ENCODE peak calls at places on chromosomes 13 and 19, in nine cellular contexts. L is GM23338, A is stomach, S is suprapubic skin, E is transverse colon, Y is K562, P is HCT116, H is breast epithelium, M is H1. V is an unnamed sample.

GRCh38 chr19:17081672-17082630 is 6.4 kb downstream of the MYO9B start:
- DNase-seq in Y (no peak), E (no peak), S (no peak), P (no peak), A (no peak), M (no peak), L (no peak), H (no peak), V (no peak)

GRCh38 chr13:80388506-80388905 is 47.6 kb upstream of the SPRY2 start:
- DNase-seq in L (no peak), E (no peak), H (no peak), Y (no peak), S (no peak), P (no peak), A (no peak), M (no peak), V (no peak)

GRCh38 chr13:113413178-113413897 is 40.0 kb downstream of the ADPRHL1 start:
- DNase-seq in S (no peak), L (no peak), H (no peak), Y (no peak), M (no peak), A (no peak), E (no peak), P (no peak), V (no peak)

GRCh38 chr13:59111711-59112110 is 1052.0 kb downstream of the DIAPH3 start:
- DNase-seq in P (no peak), L (no peak), A (no peak), H (no peak), Y (no peak), S (no peak), E (no peak), M (no peak), V (no peak)

GRCh38 chr19:43739836-43740235 is 14.9 kb downstream of the SMG9 start:
- DNase-seq in A (peak; percentile 67), M (no peak), H (peak; percentile 62), Y (no peak), S (no peak), P (no peak), L (no peak), E (peak; percentile 87), V (no peak)

GRCh38 chr19:16820056-16820455 is 9.1 kb upstream of the SIN3B start:
- DNase-seq in M (no peak), A (no peak), P (no peak), L (no peak), S (no peak), H (no peak), E (no peak), Y (no peak), V (no peak)

GRCh38 chr19:33402421-33403220 is 29.1 kb downstream of the CEBPG start:
- DNase-seq in A (no peak), L (no peak), H (peak; percentile 38), P (no peak), M (no peak), Y (no peak), E (peak; percentile 38), S (no peak), V (no peak)

GRCh38 chr19:19026299-19026971 is 6.9 kb downstream of the SUGP2 start:
- DNase-seq in P (no peak), A (no peak), Y (no peak), L (peak; percentile 27), S (no peak), H (no peak), E (no peak), M (no peak), V (peak; percentile 60)

GRCh38 chr13:75359266-75359665 is 122.7 kb downstream of the TBC1D4 start:
- DNase-seq in P (peak; percentile 74), L (peak; percentile 66), Y (no peak), H (no peak), M (no peak), S (no peak), E (no peak), A (no peak), V (no peak)

GRCh38 chr13:62544928-62545327 is 1129.3 kb upstream of the PCDH20 start:
- DNase-seq in H (no peak), Y (no peak), A (no peak), M (no peak), E (no peak), L (peak; percentile 21), S (no peak), P (no peak), V (no peak)

GRCh38 chr13:108200781-108201398 is 14.4 kb downstream of the LIG4 start:
- DNase-seq in L (no peak), Y (no peak), A (no peak), S (no peak), P (no peak), E (no peak), H (no peak), M (no peak), V (no peak)

GRCh38 chr19:23055501-23055900 is 52.5 kb upstream of the ZNF728 start:
- DNase-seq in M (no peak), S (no peak), A (no peak), E (no peak), P (no peak), H (no peak), L (no peak), Y (no peak), V (no peak)

GRCh38 chr19:3890590-3890989 is 10.1 kb downstream of the ATCAY start:
- DNase-seq in E (no peak), H (no peak), M (no peak), P (no peak), L (no peak), S (no peak), A (no peak), Y (no peak), V (no peak)

DNA sequence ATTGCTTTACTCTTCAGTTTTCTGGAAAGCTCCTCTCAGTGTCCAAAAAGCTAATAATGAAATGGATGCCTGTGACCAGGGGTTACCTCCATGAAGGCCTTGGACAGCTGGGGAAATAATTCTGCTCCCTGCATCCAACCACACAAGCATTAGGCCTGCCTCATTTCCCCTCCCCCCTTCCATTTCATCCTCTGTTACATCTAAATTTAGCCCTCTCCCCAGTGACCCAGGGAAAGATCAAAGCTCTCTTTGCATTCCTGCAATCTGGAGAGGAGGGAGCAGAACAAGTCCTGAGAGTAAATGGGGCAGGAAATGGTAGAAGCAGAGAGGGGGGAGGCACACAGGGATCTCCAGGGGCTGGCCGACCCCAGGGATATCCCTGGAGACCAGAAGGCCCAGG is 452.7 kb downstream of the TSHZ3 start:
- DNase-seq in A (no peak), P (no peak), H (no peak), L (peak; percentile 65), S (peak; percentile 1), Y (no peak), M (no peak), E (no peak), V (no peak)
- H3K4me3 ChIP-seq in A (no peak overlapping the region), P (no peak overlapping the region), H (no peak overlapping the region), L (peak overlapping the region; percentile 37), S (no peak overlapping the region), Y (no peak overlapping the region), M (no peak overlapping the region), E (no peak overlapping the region), V (no peak overlapping the region)

DNA sequence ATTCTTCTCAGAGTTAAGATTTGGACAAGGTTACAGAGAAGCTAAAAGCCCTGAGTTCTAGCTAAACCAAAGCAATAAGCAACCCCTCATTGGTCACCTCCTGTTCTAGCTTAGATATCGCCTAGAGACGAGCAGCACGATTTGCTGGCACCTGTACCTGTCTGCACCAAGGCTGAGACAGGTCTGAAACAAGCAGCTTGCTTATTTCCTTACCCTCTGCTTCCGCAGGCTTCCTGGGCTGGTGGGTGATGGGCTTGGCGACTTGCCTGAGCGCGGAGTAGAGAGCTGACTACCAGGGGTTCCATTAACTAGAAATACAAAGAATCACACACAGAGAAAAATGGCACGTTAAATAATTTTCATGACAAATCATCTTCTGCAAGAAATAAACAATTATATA is 276.9 kb downstream of the DCLK1 start:
- DNase-seq in L (no peak), E (no peak), H (no peak), S (no peak), A (no peak), P (no peak), Y (no peak), M (no peak), V (no peak)
- TF ChIP-seq POLR2AphosphoS5 in L (no peak), E (no peak), H (no peak), S (no peak), A (no peak), P (no peak), Y (no peak), M (no peak), V (no peak)

GRCh38 chr19:48618916-48619691 is at the start of the genes RPL18 and SPHK2:
- DNase-seq in S (peak; percentile 98), Y (peak; percentile 91), H (peak; percentile 98), P (peak; percentile 99), M (peak; percentile 97), L (peak; percentile 98), E (peak; percentile 98), A (peak; percentile 97), V (peak; percentile 100)
- TF ChIP-seq CTCF in S (no peak), Y (no peak), H (no peak), P (no peak), M (no peak), L (no peak), E (no peak), A (no peak), V (no peak)

GRCh38 chr13:20193924-20194631 is 1.3 kb upstream of the GJB2 start:
- DNase-seq in Y (no peak), A (no peak), M (no peak), L (peak; percentile 52), S (no peak), E (no peak), P (no peak), H (no peak), V (no peak)
- H3K4me3 ChIP-seq in Y (no peak overlapping the region), A (no peak overlapping the region), M (peak overlapping the region; percentile 7), L (peak overlapping the region; percentile 69), S (peak overlapping the region; percentile 61), E (no peak overlapping the region), P (no peak overlapping the region), H (no peak overlapping the region), V (no peak overlapping the region)